ENCODE peak calls at places on chromosomes 6 and 20, in eight cellular contexts. V, P, F, H, G, M, L and K are unnamed samples.

GRCh38 chr6:170269151-170269872 is 21.6 kb downstream of the DLL1 start:
- DNase-seq in H (no peak), L (peak; percentile 43), V (no peak), F (no peak), P (no peak), G (peak; percentile 40), M (no peak), K (no peak)

GRCh38 chr20:33897313-33897912 is 86.3 kb downstream of the CHMP4B start:
- DNase-seq in V (peak; percentile 32), G (no peak), P (no peak), H (no peak), F (no peak), L (no peak), M (no peak), K (no peak)

GRCh38 chr6:139863356-139863755 is 488.9 kb upstream of the CITED2 start:
- DNase-seq in H (no peak), V (no peak), P (peak; percentile 37), L (no peak), F (no peak), M (peak; percentile 81), G (no peak), K (no peak)

GRCh38 chr6:136921936-136922679 is at the start of gene SLC35D3:
- DNase-seq in P (peak; percentile 46), H (peak; percentile 14), G (no peak), V (peak; percentile 27), F (no peak), M (no peak), L (no peak), K (peak; percentile 45)

GRCh38 chr20:33466303-33466646 is 22.7 kb upstream of the SNTA1 start:
- DNase-seq in P (no peak), F (no peak), G (no peak), M (no peak), V (no peak), H (no peak), L (no peak), K (no peak)

GRCh38 chr20:45827712-45828111 is 600 bp upstream of the TNNC2 start:
- DNase-seq in H (no peak), P (no peak), L (no peak), F (no peak), G (no peak), M (no peak), V (no peak), K (no peak)

GRCh38 chr20:45836841-45837240 is 3.2 kb downstream of the SNX21 start:
- DNase-seq in V (no peak), L (no peak), H (no peak), G (no peak), M (no peak), F (no peak), P (peak; percentile 40), K (no peak)

GRCh38 chr6:47714802-47715201 is 16.4 kb downstream of the ADGRF4 start:
- DNase-seq in F (no peak), V (no peak), H (no peak), G (no peak), L (no peak), M (no peak), P (no peak), K (no peak)

GRCh38 chr6:28683945-28684538 is 158.4 kb downstream of the GPX5 start:
- DNase-seq in L (no peak), P (peak; percentile 73), V (peak; percentile 69), M (peak; percentile 34), G (no peak), F (no peak), H (no peak), K (peak; percentile 43)

GRCh38 chr6:15183979-15184378 is 61.9 kb upstream of the JARID2 start:
- DNase-seq in L (no peak), H (no peak), G (no peak), F (no peak), P (no peak), V (no peak), M (no peak), K (no peak)

GRCh38 chr20:61993058-61993457 is 72.6 kb downstream of the TAF4 start:
- DNase-seq in G (no peak), P (no peak), L (no peak), F (no peak), V (no peak), M (no peak), H (peak; percentile 5), K (no peak)

GRCh38 chr6:147395158-147395557 is 113.3 kb upstream of the SAMD5 start:
- DNase-seq in V (no peak), P (peak; percentile 38), G (no peak), L (no peak), H (no peak), M (peak; percentile 46), F (no peak), K (no peak)

GRCh38 chr6:31905041-31905440 is 3.2 kb upstream of the ZBTB12 start:
- DNase-seq in F (no peak), L (no peak), G (no peak), H (no peak), P (no peak), M (no peak), V (no peak), K (no peak)

GRCh38 chr20:17626217-17627007 is 55.6 kb downstream of the RRBP1 start:
- DNase-seq in M (no peak), F (no peak), P (no peak), V (no peak), L (peak; percentile 92), H (no peak), G (peak; percentile 55), K (no peak)

DNA sequence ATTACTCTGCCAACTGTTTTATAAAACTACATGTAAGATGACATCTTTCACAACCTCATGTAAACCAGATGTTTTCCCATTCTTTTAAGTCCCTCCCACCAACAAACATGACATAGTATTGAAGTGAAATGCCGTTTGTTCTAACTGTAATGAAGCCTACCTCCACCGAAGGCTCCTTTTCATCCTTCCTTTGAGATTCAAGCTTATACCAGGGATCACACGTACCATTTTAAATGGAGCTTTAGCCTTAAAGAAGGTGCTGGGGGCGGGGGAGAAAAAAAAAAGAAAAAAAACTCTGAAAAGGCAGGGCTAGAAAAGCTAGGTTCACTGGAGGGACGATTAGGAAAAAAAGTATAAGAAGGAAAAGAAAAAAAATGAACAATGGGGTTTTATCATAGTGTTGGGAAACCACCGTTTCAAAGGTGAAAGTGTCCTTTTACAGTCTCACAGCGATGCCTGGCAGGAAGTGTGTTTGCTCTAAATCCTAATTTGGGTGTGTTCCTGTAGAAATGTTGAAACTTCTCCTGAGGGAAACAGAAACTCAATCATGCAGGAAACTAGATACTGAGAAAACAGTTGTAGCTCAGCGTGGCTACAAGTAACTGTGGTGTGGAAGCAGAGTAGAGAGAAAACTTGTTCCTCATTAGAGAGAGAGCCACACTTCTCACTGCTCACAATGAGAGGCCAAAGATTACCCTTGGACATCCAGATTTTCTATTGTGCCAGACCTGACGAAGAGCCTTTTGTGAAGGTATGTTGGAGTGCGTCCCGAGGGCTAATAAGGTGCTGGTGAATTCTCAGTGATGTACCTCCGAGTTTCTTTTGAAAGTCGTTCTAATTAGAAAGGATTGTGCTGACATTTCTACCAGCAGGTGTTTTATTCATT is 37.6 kb upstream of the HINT3 start:
- DNase-seq in L (no peak), F (peak; percentile 73), M (peak; percentile 90), H (peak; percentile 25), V (peak; percentile 54), P (peak; percentile 82), G (no peak), K (no peak)
- H3K4me3 ChIP-seq in L (peak overlapping the region; percentile 36), F (no peak overlapping the region), M (peak overlapping the region; percentile 39), H (peak overlapping the region; percentile 16), V (no peak overlapping the region), P (peak overlapping the region; percentile 56), G (peak overlapping the region; percentile 26), K (peak overlapping the region; percentile 26)

GRCh38 chr6:36839819-36840379 is 655 bp upstream of the CPNE5 start:
- DNase-seq in G (peak; percentile 80), H (peak; percentile 62), F (no peak), M (no peak), L (no peak), P (peak; percentile 67), V (peak; percentile 43), K (no peak)
- H3K27me3 ChIP-seq in G (peaks cover 4% of the 10 kb centered on the region), H (no peaks in the 10 kb centered on the region), F (no peaks in the 10 kb centered on the region), M (peaks cover 55% of the 10 kb centered on the region), L (no peaks in the 10 kb centered on the region), P (no peaks in the 10 kb centered on the region), V (peaks cover 35% of the 10 kb centered on the region), K (peaks cover 20% of the 10 kb centered on the region)

DNA sequence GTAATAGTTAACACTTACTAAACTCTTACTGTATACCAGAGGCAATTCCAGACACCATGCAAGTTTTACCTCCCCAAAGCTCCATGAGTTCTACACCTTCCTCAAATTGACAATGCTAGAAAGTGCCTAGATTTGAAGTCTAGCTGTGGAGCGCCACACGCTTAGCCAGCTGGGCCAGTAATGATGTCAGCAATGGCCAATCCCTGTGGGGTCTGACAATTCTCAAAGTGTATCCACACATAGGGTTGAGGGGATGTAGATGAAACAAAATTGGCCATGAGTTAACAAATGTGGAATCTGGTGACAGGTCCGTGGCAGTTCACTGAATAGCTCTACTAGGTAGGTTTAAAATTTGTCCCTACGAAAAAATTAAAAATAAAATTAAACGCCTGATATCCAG is 1.3 kb downstream of the ZNF343 start:
- DNase-seq in F (no peak), G (no peak), L (no peak), P (peak; percentile 43), M (peak; percentile 28), H (no peak), V (no peak), K (no peak)
- H3K4me3 ChIP-seq in F (no peak overlapping the region), G (peak overlapping the region; percentile 74), L (no peak overlapping the region), P (peak overlapping the region; percentile 96), M (peak overlapping the region; percentile 77), H (peak overlapping the region; percentile 95), V (no peak overlapping the region), K (peak overlapping the region; percentile 65)

GRCh38 chr20:22927537-22927936 is 107.6 kb upstream of the SSTR4 start:
- DNase-seq in L (no peak), F (no peak), H (no peak), P (no peak), V (no peak), G (no peak), M (no peak), K (no peak)

GRCh38 chr20:22924036-22924737 is 110.9 kb upstream of the SSTR4 start:
- DNase-seq in M (no peak), V (no peak), H (peak; percentile 34), F (no peak), P (peak; percentile 36), L (no peak), G (peak; percentile 66), K (no peak)

GRCh38 chr20:22925613-22925983 is 109.5 kb upstream of the SSTR4 start:
- DNase-seq in L (no peak), F (no peak), H (no peak), G (no peak), P (peak; percentile 52), M (no peak), V (peak; percentile 13), K (no peak)

GRCh38 chr20:22922987-22923386 is 112.1 kb upstream of the SSTR4 start:
- DNase-seq in P (no peak), G (no peak), H (no peak), V (no peak), M (no peak), L (no peak), F (no peak), K (no peak)

DNA sequence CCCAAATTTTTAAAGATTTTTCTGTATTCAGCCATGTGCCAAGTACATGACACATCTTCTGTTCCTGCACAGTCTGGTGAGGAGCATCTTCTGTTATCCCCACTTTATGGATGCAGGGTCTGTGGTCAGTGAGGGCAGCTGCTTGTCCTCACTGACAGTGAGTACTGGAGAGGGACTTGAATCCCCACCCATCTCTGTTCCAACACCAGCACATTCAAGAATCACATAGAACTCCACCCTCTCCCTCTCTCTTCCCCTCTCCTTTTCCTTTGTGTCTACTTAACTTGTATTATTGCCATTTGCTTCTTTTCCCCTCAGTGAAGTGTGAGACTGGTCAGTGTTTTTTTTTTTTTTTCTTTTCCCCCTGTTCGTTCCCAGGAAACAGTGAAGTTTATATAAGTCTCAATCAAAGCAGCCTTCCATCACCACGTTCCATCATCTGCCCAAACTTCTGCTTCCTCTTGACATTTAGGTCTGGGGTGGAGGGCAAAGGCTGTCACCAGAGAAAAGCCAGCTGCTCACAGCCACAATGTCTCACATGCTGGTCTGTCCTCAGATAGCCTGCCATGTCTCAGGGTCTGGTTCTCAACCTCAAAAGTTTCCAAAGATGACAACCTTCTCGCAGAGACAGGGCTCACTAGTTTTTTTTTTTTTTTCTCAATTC is 110.0 kb upstream of the SSTR4 start:
- DNase-seq in P (no peak), H (peak; percentile 29), L (no peak), V (no peak), G (no peak), M (no peak), F (no peak), K (no peak)
- H3K27me3 ChIP-seq in P (peaks cover 55% of the 10 kb centered on the region), H (no peaks in the 10 kb centered on the region), L (no peaks in the 10 kb centered on the region), V (no peaks in the 10 kb centered on the region), G (no peaks in the 10 kb centered on the region), M (peaks cover 9% of the 10 kb centered on the region), F (no peaks in the 10 kb centered on the region), K (peaks cover 22% of the 10 kb centered on the region)